ENCODE peak calls at places on chromosomes 1 and 21, in five cellular contexts. One of them, this sample, is unnamed.

GRCh38 chr1:5493708-5494390 is 498.4 kb downstream of the NPHP4 start:
- DNase-seq in kidney epithelial cell: no peak
- DNase-seq in PC-9: no peak
- DNase-seq in M059J: no peak
- DNase-seq in fibroblast of lung: no peak
- DNase-seq in this sample: no peak

GRCh38 chr1:110102081-110102480 is 10.2 kb upstream of the UBL4B start:
- DNase-seq in kidney epithelial cell: no peak
- DNase-seq in PC-9: peak
- DNase-seq in M059J: peak
- DNase-seq in fibroblast of lung: no peak
- DNase-seq in this sample: no peak

GRCh38 chr1:35398739-35399138 is 130.2 kb downstream of the ZMYM4 start:
- DNase-seq in kidney epithelial cell: no peak
- DNase-seq in PC-9: no peak
- DNase-seq in M059J: no peak
- DNase-seq in fibroblast of lung: no peak
- DNase-seq in this sample: no peak

GRCh38 chr1:212315907-212316306 is 30.7 kb downstream of the PPP2R5A start:
- DNase-seq in kidney epithelial cell: no peak
- DNase-seq in PC-9: peak
- DNase-seq in M059J: peak
- DNase-seq in fibroblast of lung: no peak
- DNase-seq in this sample: peak

GRCh38 chr1:43586136-43586726 is 55.5 kb downstream of the PTPRF start:
- DNase-seq in kidney epithelial cell: no peak
- DNase-seq in PC-9: no peak
- DNase-seq in M059J: no peak
- DNase-seq in fibroblast of lung: no peak
- DNase-seq in this sample: no peak

GRCh38 chr1:68379085-68379478 is 70.7 kb downstream of the RPE65 start:
- DNase-seq in kidney epithelial cell: no peak
- DNase-seq in PC-9: no peak
- DNase-seq in M059J: peak
- DNase-seq in fibroblast of lung: no peak
- DNase-seq in this sample: peak

GRCh38 chr1:58238846-58239245 is 307.7 kb downstream of the OMA1 start:
- DNase-seq in kidney epithelial cell: no peak
- DNase-seq in PC-9: no peak
- DNase-seq in M059J: no peak
- DNase-seq in fibroblast of lung: no peak
- DNase-seq in this sample: no peak

GRCh38 chr1:41485605-41486004 is 1.1 kb upstream of the EDN2 start:
- DNase-seq in kidney epithelial cell: no peak
- DNase-seq in PC-9: peak
- DNase-seq in M059J: peak
- DNase-seq in fibroblast of lung: peak
- DNase-seq in this sample: peak

GRCh38 chr1:115813735-115814134 is 27.2 kb downstream of the NHLH2 start:
- DNase-seq in kidney epithelial cell: no peak
- DNase-seq in PC-9: no peak
- DNase-seq in M059J: no peak
- DNase-seq in fibroblast of lung: no peak
- DNase-seq in this sample: no peak

GRCh38 chr21:42645211-42646075 is 8.0 kb upstream of the PDE9A start:
- DNase-seq in kidney epithelial cell: no peak
- DNase-seq in PC-9: no peak
- DNase-seq in M059J: no peak
- DNase-seq in fibroblast of lung: no peak
- DNase-seq in this sample: no peak

GRCh38 chr1:94819945-94820746 is at the start of gene SLC44A3:
- DNase-seq in kidney epithelial cell: no peak
- DNase-seq in PC-9: peak
- DNase-seq in M059J: peak
- DNase-seq in fibroblast of lung: peak
- DNase-seq in this sample: peak

GRCh38 chr1:21766210-21766609 is 16.7 kb downstream of the USP48 start:
- DNase-seq in kidney epithelial cell: no peak
- DNase-seq in PC-9: no peak
- DNase-seq in M059J: no peak
- DNase-seq in fibroblast of lung: no peak
- DNase-seq in this sample: no peak

GRCh38 chr1:26350343-26350700 is 3.6 kb downstream of the CRYBG2 start:
- DNase-seq in kidney epithelial cell: no peak
- DNase-seq in PC-9: no peak
- DNase-seq in M059J: no peak
- DNase-seq in fibroblast of lung: no peak
- DNase-seq in this sample: no peak

GRCh38 chr1:112257043-112257835 is 138.8 kb upstream of the CTTNBP2NL start:
- DNase-seq in kidney epithelial cell: no peak
- DNase-seq in PC-9: no peak
- DNase-seq in M059J: peak
- DNase-seq in fibroblast of lung: no peak
- DNase-seq in this sample: no peak

GRCh38 chr1:24696756-24697330 is 48.4 kb upstream of the CLIC4 start:
- DNase-seq in kidney epithelial cell: no peak
- DNase-seq in PC-9: no peak
- DNase-seq in M059J: no peak
- DNase-seq in fibroblast of lung: no peak
- DNase-seq in this sample: no peak

GRCh38 chr1:34137411-34137810 is 27.6 kb downstream of the CSMD2 start:
- DNase-seq in kidney epithelial cell: no peak
- DNase-seq in PC-9: no peak
- DNase-seq in M059J: no peak
- DNase-seq in fibroblast of lung: no peak
- DNase-seq in this sample: no peak

GRCh38 chr1:151809625-151810556 is 4.7 kb upstream of the LINGO4 start:
- DNase-seq in kidney epithelial cell: no peak
- DNase-seq in PC-9: no peak
- DNase-seq in M059J: no peak
- DNase-seq in fibroblast of lung: no peak
- DNase-seq in this sample: no peak

GRCh38 chr21:35989185-35989735 is 71.1 kb downstream of the SETD4 start:
- DNase-seq in kidney epithelial cell: no peak
- DNase-seq in PC-9: no peak
- DNase-seq in M059J: peak
- DNase-seq in fibroblast of lung: peak
- DNase-seq in this sample: no peak

GRCh38 chr1:5688479-5689077 is 303.6 kb downstream of the NPHP4 start:
- DNase-seq in kidney epithelial cell: no peak
- DNase-seq in PC-9: no peak
- DNase-seq in M059J: no peak
- DNase-seq in fibroblast of lung: no peak
- DNase-seq in this sample: no peak

GRCh38 chr1:116325922-116326321 is 47.1 kb upstream of the ATP1A1 start:
- DNase-seq in kidney epithelial cell: no peak
- DNase-seq in PC-9: no peak
- DNase-seq in M059J: no peak
- DNase-seq in fibroblast of lung: no peak
- DNase-seq in this sample: no peak

GRCh38 chr1:218164111-218164929 is 120.8 kb upstream of the RRP15 start:
- DNase-seq in kidney epithelial cell: no peak
- DNase-seq in PC-9: no peak
- DNase-seq in M059J: peak
- DNase-seq in fibroblast of lung: peak
- DNase-seq in this sample: peak

GRCh38 chr1:147496571-147496970 is 44.7 kb upstream of the BCL9 start:
- DNase-seq in kidney epithelial cell: no peak
- DNase-seq in PC-9: no peak
- DNase-seq in M059J: peak
- DNase-seq in fibroblast of lung: peak
- DNase-seq in this sample: peak

GRCh38 chr1:201731592-201731991 is 97.4 kb upstream of the IPO9 start:
- DNase-seq in kidney epithelial cell: no peak
- DNase-seq in PC-9: no peak
- DNase-seq in M059J: no peak
- DNase-seq in fibroblast of lung: no peak
- DNase-seq in this sample: no peak

GRCh38 chr21:33780631-33781030 is 135.0 kb downstream of the ATP5PO start:
- DNase-seq in kidney epithelial cell: no peak
- DNase-seq in PC-9: no peak
- DNase-seq in M059J: peak
- DNase-seq in fibroblast of lung: peak
- DNase-seq in this sample: no peak

GRCh38 chr1:59638172-59638800 is 176.5 kb upstream of the HOOK1 start:
- DNase-seq in kidney epithelial cell: peak
- DNase-seq in PC-9: no peak
- DNase-seq in M059J: peak
- DNase-seq in fibroblast of lung: peak
- DNase-seq in this sample: peak

This sample was measured in endothelial cell of umbilical vein.